ENCODE peak calls at places on chromosomes 16 and 17, in five cellular contexts. D is uterus, A is heart left ventricle, Y is IMR-90, O is lower leg skin. I is an unnamed sample.

GRCh38 chr17:81690066-81690465 is 6.3 kb downstream of the HGS start:
- DNase-seq in A (no peak), Y (no peak), O (no peak), D (no peak), I (no peak)

GRCh38 chr17:57874434-57875108 is 24.7 kb upstream of the MRPS23 start:
- DNase-seq in A (peak; percentile 91), O (peak; percentile 92), Y (peak; percentile 95), D (peak; percentile 83), I (peak; percentile 78)

GRCh38 chr17:78019976-78020716 is 61.6 kb downstream of the TNRC6C start:
- DNase-seq in A (no peak), D (no peak), Y (no peak), O (no peak), I (no peak)

GRCh38 chr16:55671206-55671973 is 15.6 kb downstream of the SLC6A2 start:
- DNase-seq in Y (no peak), O (no peak), D (no peak), A (no peak), I (no peak)

GRCh38 chr17:27233783-27234182 is 60.1 kb upstream of the WSB1 start:
- DNase-seq in A (no peak), O (no peak), Y (no peak), D (no peak), I (no peak)

GRCh38 chr16:17369441-17369951 is 101.3 kb downstream of the XYLT1 start:
- DNase-seq in A (peak; percentile 54), Y (no peak), D (no peak), O (no peak), I (peak; percentile 42)

GRCh38 chr16:70676571-70677498 is 9.0 kb downstream of the MTSS2 start:
- DNase-seq in A (no peak), Y (no peak), D (no peak), O (no peak), I (peak; percentile 35)

GRCh38 chr17:75394332-75394918 is 11.1 kb downstream of the GRB2 start:
- DNase-seq in Y (no peak), D (no peak), O (no peak), A (no peak), I (no peak)

GRCh38 chr17:67372751-67373150 is 4.3 kb upstream of the PITPNC1 start:
- DNase-seq in O (no peak), Y (no peak), D (no peak), A (no peak), I (no peak)

GRCh38 chr17:50459081-50459676 is 9.5 kb downstream of the CHAD start:
- DNase-seq in Y (peak; percentile 18), A (no peak), O (no peak), D (no peak), I (no peak)

GRCh38 chr17:9475259-9475658 is 100.4 kb downstream of the STX8 start:
- DNase-seq in A (no peak), Y (no peak), O (no peak), D (no peak), I (no peak)

GRCh38 chr16:72501739-72502653 is 330.0 kb upstream of the PMFBP1 start:
- DNase-seq in Y (peak; percentile 79), A (peak; percentile 29), O (no peak), D (peak; percentile 41), I (peak; percentile 26)

GRCh38 chr17:3983945-3984484 is 19.8 kb upstream of the ATP2A3 start:
- DNase-seq in A (peak; percentile 68), D (no peak), O (no peak), Y (peak; percentile 55), I (no peak)

GRCh38 chr17:17782425-17783120 is 54.2 kb downstream of the SREBF1 start:
- DNase-seq in O (no peak), Y (no peak), D (peak; percentile 62), A (peak; percentile 42), I (peak; percentile 66)

GRCh38 chr17:60147553-60148241 is 2.1 kb upstream of the CA4 start:
- DNase-seq in A (no peak), O (no peak), Y (no peak), D (no peak), I (no peak)

GRCh38 chr17:28973414-28973813 is 22.1 kb upstream of the PHF12 start:
- DNase-seq in D (no peak), Y (peak; percentile 46), A (peak; percentile 81), O (no peak), I (no peak)

GRCh38 chr17:3572231-3572630 is 14.6 kb upstream of the TRPV3 start:
- DNase-seq in D (no peak), A (no peak), Y (no peak), O (no peak), I (no peak)

GRCh38 chr17:32912218-32912897 is 15.6 kb upstream of the TMEM98 start:
- DNase-seq in D (peak; percentile 58), O (peak; percentile 89), A (peak; percentile 53), Y (peak; percentile 76), I (peak; percentile 62)

GRCh38 chr16:54361813-54362212 is 75.2 kb upstream of the IRX3 start:
- DNase-seq in D (no peak), Y (no peak), A (no peak), O (no peak), I (no peak)

GRCh38 chr17:6853764-6854442 is 22.4 kb upstream of the TEKT1 start:
- DNase-seq in A (no peak), O (no peak), Y (no peak), D (no peak), I (no peak)

GRCh38 chr16:75258807-75259141 is 7.3 kb upstream of the BCAR1 start:
- DNase-seq in Y (no peak), A (no peak), O (no peak), D (no peak), I (no peak)

DNA sequence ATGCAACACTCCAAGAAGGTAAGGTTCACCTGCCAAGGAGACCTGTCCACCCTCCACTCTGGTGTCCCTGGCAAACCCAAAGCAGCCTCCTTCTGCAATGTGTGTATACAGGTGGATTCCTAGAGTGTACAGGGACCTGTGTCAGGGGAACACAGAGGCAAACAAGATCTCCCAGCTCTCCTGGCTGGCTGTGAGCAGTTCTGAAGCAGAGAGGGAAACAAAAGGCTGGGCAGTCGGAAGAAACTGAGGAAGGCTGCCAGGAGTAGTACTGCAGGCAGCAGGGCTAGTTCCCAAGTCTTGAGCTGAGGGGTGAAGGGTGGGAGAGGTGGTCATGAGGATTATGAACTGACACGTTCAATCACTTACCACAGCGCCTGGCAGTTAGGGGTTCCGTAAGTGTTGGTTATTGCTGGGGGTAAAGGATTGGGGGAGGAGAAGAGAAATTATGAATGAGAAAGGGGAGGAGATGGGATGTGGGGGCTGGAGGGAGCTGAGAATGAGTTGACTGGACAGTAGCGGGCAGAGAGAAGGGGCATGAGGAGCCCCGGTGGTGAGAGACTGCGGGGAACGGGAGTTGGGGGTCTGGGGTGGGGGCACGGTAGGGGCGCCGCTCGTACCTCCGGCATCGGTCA is 737 bp downstream of the KCTD13 start:
- DNase-seq in O (peak; percentile 62), D (no peak), Y (no peak), A (no peak), I (no peak)
- TF ChIP-seq POLR2A in O (no peak), D (no peak), Y (no peak), A (no peak), I (no peak)

DNA sequence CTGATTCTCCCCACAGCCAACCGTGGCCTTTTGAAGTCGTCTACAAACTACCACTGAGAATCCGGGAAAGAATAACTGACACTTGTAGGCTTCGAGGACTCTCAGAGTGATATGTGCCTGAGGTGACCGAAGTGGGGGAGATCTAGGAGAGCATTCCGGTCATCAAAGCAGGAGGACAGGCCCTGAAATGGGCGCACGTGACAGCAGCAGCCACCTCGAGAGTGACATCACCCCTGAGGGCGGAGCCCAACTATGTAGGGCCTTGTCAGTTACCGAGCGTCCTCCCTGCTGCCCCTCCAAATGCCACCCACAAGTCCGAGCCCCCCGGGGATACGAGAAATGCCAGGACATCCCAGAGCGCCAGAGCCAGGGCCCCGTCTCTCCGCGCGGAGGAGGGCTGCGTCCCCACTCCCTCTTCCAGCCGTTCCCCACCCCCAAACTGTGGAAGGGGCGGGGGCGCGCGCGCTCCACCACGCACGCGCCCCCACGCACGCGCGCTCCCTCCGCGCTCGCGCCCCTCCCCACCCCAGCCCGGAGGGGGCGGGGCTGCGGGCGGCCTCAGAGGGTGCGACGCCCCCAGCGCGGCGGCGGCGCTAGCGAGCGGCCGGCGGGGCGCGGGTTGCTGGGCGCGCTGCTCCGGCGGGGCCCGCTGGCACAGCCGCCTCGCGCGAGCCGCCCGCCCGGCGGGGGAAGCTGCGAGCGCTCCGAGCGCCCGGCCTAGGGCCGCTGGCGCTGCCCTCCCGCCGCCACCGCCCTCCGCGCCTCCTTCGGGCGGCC is at the start of gene TANC2:
- DNase-seq in Y (peak; percentile 81), A (peak; percentile 79), D (peak; percentile 82), O (peak; percentile 96), I (peak; percentile 87)
- TF ChIP-seq POLR2A in Y (no peak), A (peak; percentile 49), D (peak; percentile 62), O (peak; percentile 12), I (peak; percentile 43)

GRCh38 chr16:83895243-83895642 is 3.7 kb upstream of the MLYCD start:
- DNase-seq in D (no peak), Y (no peak), A (no peak), O (no peak), I (no peak)

GRCh38 chr16:83899272-83899897 is 470 bp downstream of the MLYCD start:
- DNase-seq in Y (peak; percentile 66), D (no peak), A (peak; percentile 32), O (peak; percentile 88), I (peak; percentile 39)

GRCh38 chr16:83898463-83899271 is at the start of gene MLYCD:
- DNase-seq in D (peak; percentile 89), O (peak; percentile 95), Y (peak; percentile 58), A (peak; percentile 89), I (peak; percentile 92)

GRCh38 chr16:83899978-83900377 is 1.1 kb downstream of the MLYCD start:
- DNase-seq in A (no peak), Y (no peak), D (no peak), O (no peak), I (no peak)

GRCh38 chr16:83895942-83896341 is 3.0 kb upstream of the MLYCD start:
- DNase-seq in O (no peak), A (no peak), D (no peak), Y (no peak), I (no peak)
- TF ChIP-seq POLR2A in O (no peak), A (no peak), D (no peak), Y (no peak), I (no peak)

GRCh38 chr16:52235186-52235585 is 311.8 kb downstream of the TOX3 start:
- DNase-seq in Y (no peak), O (no peak), D (no peak), A (no peak), I (no peak)

GRCh38 chr16:52238710-52239109 is 308.2 kb downstream of the TOX3 start:
- DNase-seq in A (no peak), O (no peak), D (no peak), Y (no peak), I (no peak)

GRCh38 chr16:52237823-52238222 is 309.1 kb downstream of the TOX3 start:
- DNase-seq in O (no peak), A (no peak), Y (no peak), D (no peak), I (no peak)
- TF ChIP-seq POLR2A in O (no peak), A (no peak), Y (no peak), D (no peak), I (no peak)